ENCODE peak calls at places on chromosome 4, in six cellular contexts. E is choroid plexus epithelial cell, V is foreskin fibroblast, J is AG04450, I is nephron progenitor cell, M is lung. K is an unnamed sample.

GRCh38 chr4:14070289-14070880 is 442.9 kb upstream of the BOD1L1 start:
- DNase-seq in J (no peak), E (no peak), I (no peak), M (no peak), V (no peak), K (no peak)

GRCh38 chr4:5826437-5827107 is 66.3 kb downstream of the CRMP1 start:
- DNase-seq in E (no peak), V (no peak), I (no peak), M (no peak), J (no peak), K (no peak)

GRCh38 chr4:165600959-165601674 is 222.3 kb downstream of the CPE start:
- DNase-seq in I (no peak), E (no peak), J (no peak), M (no peak), V (no peak), K (no peak)

GRCh38 chr4:156971168-156971601 is 414 bp downstream of the PDGFC start:
- DNase-seq in I (peak), M (peak), J (no peak), E (no peak), V (no peak), K (no peak)

GRCh38 chr4:184395451-184395917 is 78.9 kb downstream of the IRF2 start:
- DNase-seq in V (no peak), I (no peak), E (no peak), J (no peak), M (no peak), K (no peak)

GRCh38 chr4:156475322-156475721 is 496.3 kb downstream of the PDGFC start:
- DNase-seq in M (no peak), E (peak), I (no peak), V (peak), J (peak), K (no peak)

GRCh38 chr4:75513529-75514130 is 573 bp downstream of the RCHY1 start:
- DNase-seq in I (no peak), E (peak), J (no peak), M (no peak), V (peak), K (peak)

GRCh38 chr4:39713691-39714090 is 15.8 kb downstream of the UBE2K start:
- DNase-seq in J (no peak), I (no peak), E (peak), M (no peak), V (peak), K (no peak)

GRCh38 chr4:13284932-13285331 is 199.2 kb downstream of the RAB28 start:
- DNase-seq in I (no peak), M (no peak), V (no peak), J (no peak), E (no peak), K (no peak)

GRCh38 chr4:30436394-30436793 is 283.8 kb upstream of the PCDH7 start:
- DNase-seq in V (no peak), I (no peak), J (no peak), E (no peak), M (no peak), K (no peak)

GRCh38 chr4:17124767-17125166 is 226.3 kb upstream of the LDB2 start:
- DNase-seq in I (no peak), E (no peak), M (no peak), V (no peak), J (no peak), K (no peak)

GRCh38 chr4:7693237-7693608 is 246.4 kb downstream of the AFAP1 start:
- DNase-seq in E (no peak), J (no peak), M (no peak), V (no peak), I (no peak), K (no peak)

GRCh38 chr4:7499661-7500060 is 64.9 kb upstream of the PSAPL1 start:
- DNase-seq in I (no peak), E (no peak), V (no peak), J (no peak), M (no peak), K (no peak)

GRCh38 chr4:144820706-144821105 is 174.8 kb downstream of the HHIP start:
- DNase-seq in V (peak), E (peak), I (no peak), M (no peak), J (no peak), K (no peak)

GRCh38 chr4:3781193-3781886 is 15.2 kb downstream of the ADRA2C start:
- DNase-seq in M (no peak), E (no peak), V (no peak), I (no peak), J (no peak), K (no peak)

GRCh38 chr4:139740531-139741041 is 75.0 kb downstream of the MGST2 start:
- DNase-seq in M (peak), J (peak), V (peak), I (no peak), E (peak), K (no peak)

GRCh38 chr4:138958519-138958918 is 57.1 kb upstream of the NOCT start:
- DNase-seq in E (no peak), I (no peak), J (no peak), M (no peak), V (no peak), K (no peak)

GRCh38 chr4:121073672-121074386 is 1.5 kb upstream of the NDNF start:
- DNase-seq in E (no peak), I (no peak), M (peak), V (no peak), J (no peak), K (no peak)

GRCh38 chr4:138235419-138235952 is 6.7 kb downstream of the SLC7A11 start:
- DNase-seq in I (no peak), J (peak), V (peak), M (no peak), E (peak), K (no peak)

GRCh38 chr4:4990857-4991540 is 28.3 kb downstream of the CYTL1 start:
- DNase-seq in E (peak), M (peak), V (peak), I (no peak), J (no peak), K (no peak)

GRCh38 chr4:24802648-24803047 is 7.3 kb downstream of the SOD3 start:
- DNase-seq in V (peak), E (no peak), I (no peak), M (no peak), J (no peak), K (no peak)

GRCh38 chr4:153931804-153932203 is 142.9 kb upstream of the SFRP2 start:
- DNase-seq in J (no peak), E (peak), M (no peak), I (no peak), V (peak), K (no peak)

GRCh38 chr4:76691767-76692689 is 205.9 kb downstream of the SOWAHB start:
- DNase-seq in J (no peak), M (no peak), I (no peak), V (peak), E (peak), K (no peak)

GRCh38 chr4:30295652-30296051 is 424.5 kb upstream of the PCDH7 start:
- DNase-seq in I (peak), J (no peak), M (no peak), V (no peak), E (no peak), K (no peak)

GRCh38 chr4:146004730-146005129 is 66.1 kb upstream of the ZNF827 start:
- DNase-seq in V (no peak), I (no peak), M (no peak), E (no peak), J (no peak), K (no peak)

GRCh38 chr4:176793060-176793605 is 411 bp upstream of the VEGFC start:
- DNase-seq in V (no peak), E (no peak), M (no peak), I (no peak), J (no peak), K (no peak)

GRCh38 chr4:119585771-119586170 is 42.8 kb downstream of the PDE5A start:
- DNase-seq in M (no peak), I (no peak), J (no peak), E (peak), V (no peak), K (no peak)

GRCh38 chr4:141411936-141412335 is 191.2 kb downstream of the ZNF330 start:
- DNase-seq in E (no peak), I (no peak), V (no peak), M (no peak), J (no peak), K (no peak)

GRCh38 chr4:177384856-177385396 is 57.3 kb downstream of the AGA start:
- DNase-seq in I (no peak), V (no peak), M (no peak), J (no peak), E (no peak), K (no peak)

GRCh38 chr4:4595252-4595651 is 53.4 kb upstream of the STX18 start:
- DNase-seq in J (no peak), E (no peak), V (no peak), M (no peak), I (no peak), K (no peak)

GRCh38 chr4:182931691-182932297 is 14.6 kb upstream of the DCTD start:
- DNase-seq in E (peak), J (no peak), M (no peak), V (peak), I (no peak), K (no peak)

GRCh38 chr4:30330894-30331652 is 389.1 kb upstream of the PCDH7 start:
- DNase-seq in V (no peak), J (no peak), I (no peak), M (no peak), E (no peak), K (no peak)

GRCh38 chr4:175346381-175346780 is 428.2 kb downstream of the ADAM29 start:
- DNase-seq in M (no peak), E (no peak), J (no peak), I (no peak), V (peak), K (no peak)

GRCh38 chr4:77232653-77233052 is 75.6 kb downstream of the CCNG2 start:
- DNase-seq in E (peak), I (no peak), V (peak), J (no peak), M (no peak), K (no peak)

GRCh38 chr4:83083925-83084475 is 30.5 kb downstream of the PLAC8 start:
- DNase-seq in J (no peak), I (no peak), V (no peak), M (no peak), E (no peak), K (peak)

GRCh38 chr4:74632634-74633033 is 161.7 kb downstream of the BTC start:
- DNase-seq in I (no peak), E (peak), V (peak), M (peak), J (peak), K (no peak)

DNA sequence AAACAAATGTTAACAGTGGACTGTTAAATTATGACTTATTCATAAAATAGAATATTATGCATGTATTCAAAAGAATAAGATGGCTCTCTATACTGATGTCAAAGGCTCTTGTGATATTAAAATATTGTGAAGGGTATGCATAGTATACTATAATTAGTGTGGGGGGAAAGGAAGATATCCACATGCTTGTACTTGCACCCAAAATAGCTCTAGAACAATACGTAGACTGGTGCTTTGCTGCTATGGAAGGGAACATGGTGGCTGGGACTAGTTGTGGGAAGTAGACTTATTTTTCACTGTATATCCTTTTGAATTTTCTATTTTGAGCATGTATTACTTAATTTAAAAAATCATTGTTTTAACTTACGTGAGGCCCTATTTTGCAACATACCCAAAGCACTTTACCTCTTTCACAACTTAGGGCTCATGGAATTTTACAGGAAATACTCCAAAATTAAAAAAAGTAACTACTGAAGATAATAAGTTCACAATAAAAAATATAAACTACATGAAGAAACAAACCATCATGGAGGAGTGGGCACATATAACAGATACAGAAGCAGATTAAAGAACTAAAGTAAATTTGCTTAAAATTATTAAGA is 7.9 kb downstream of the PGRMC2 start:
- DNase-seq in M (no peak), J (no peak), V (no peak), I (no peak), E (no peak), K (no peak)
- TF ChIP-seq CTCF in M (no peak), J (no peak), V (no peak), I (no peak), E (no peak), K (no peak)

DNA sequence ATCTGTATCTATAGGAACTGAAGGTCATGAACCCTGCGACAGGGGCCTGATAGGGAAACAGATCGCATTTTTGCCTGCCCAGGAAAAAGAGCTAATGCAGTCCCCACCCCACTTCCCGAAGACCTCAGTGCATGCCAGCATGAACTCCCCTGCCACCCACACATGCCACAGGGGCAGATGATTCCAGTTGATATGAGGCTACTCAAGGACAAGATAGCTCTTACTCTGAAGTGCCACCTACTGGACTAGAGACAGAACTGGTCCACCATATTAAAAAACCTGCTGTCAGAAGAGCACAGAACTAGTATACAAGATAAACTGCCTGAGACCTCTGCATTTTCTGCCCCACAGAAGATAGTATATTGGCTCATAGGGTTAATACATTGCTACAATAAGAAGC is 68.0 kb downstream of the YIPF7 start:
- DNase-seq in M (no peak), V (no peak), E (no peak), J (no peak), I (peak), K (no peak)
- TF ChIP-seq CTCF in M (no peak), V (no peak), E (no peak), J (no peak), I (no peak), K (no peak)

GRCh38 chr4:114373508-114373907 is 225.1 kb upstream of the UGT8 start:
- DNase-seq in M (no peak), E (no peak), J (no peak), I (no peak), V (no peak), K (no peak)

GRCh38 chr4:114383721-114384120 is 214.9 kb upstream of the UGT8 start:
- DNase-seq in J (peak), V (peak), I (no peak), M (no peak), E (peak), K (no peak)

GRCh38 chr4:114383055-114383454 is 215.6 kb upstream of the UGT8 start:
- DNase-seq in V (peak), M (no peak), J (no peak), E (no peak), I (no peak), K (no peak)

DNA sequence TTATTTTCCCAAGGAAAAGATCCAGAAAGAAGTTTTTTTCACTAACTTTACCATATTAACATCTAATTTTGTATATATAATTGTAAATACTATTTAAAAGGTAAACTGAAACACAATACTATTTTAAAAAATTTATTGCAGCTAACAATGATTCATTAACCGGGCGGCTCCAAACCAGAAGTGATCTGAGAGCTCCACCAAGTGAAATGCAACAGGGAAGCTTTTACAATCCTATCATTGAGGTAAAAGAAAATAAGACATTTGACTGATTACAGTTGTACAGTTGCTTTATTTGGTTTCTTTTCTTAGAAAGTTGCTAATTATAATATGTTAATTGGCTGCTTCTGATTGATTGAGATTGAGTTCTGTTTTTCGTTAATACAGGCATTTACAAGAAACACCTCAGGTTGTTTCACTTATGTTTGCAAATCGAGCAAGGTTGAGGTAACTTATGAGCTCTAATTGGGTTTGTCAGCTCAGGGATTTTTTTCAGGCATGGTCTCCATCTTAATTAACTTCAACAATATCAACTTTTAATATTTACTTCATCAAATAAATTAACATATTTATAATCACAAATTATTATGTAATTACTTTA is 220.2 kb upstream of the UGT8 start:
- DNase-seq in I (no peak), J (peak), E (peak), M (no peak), V (peak), K (no peak)
- TF ChIP-seq CTCF in I (no peak), J (peak), E (peak), M (no peak), V (peak), K (no peak)

DNA sequence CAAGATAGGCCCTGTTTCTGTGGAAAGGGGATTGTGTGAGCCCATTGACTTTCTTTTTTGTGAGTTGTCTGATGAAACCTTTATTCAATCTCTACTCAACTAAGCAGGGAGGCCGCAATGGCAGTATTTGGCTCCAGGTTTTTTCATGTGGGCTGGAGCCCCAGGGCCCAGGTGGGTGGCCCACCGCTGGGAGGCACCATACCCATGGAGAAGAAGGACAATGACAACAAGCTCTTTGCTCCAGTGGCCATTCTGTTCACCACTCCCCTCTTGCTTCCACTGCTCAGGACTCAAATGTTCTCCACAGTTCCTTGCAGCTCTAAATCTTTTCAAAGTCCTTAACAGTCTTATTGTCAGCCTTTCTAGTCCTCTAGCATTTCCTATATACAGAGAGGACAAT is 54.1 kb downstream of the HOPX start:
- DNase-seq in I (no peak), J (no peak), E (no peak), V (no peak), M (no peak), K (no peak)
- TF ChIP-seq CTCF in I (no peak), J (no peak), E (peak), V (no peak), M (no peak), K (no peak)

GRCh38 chr4:42578187-42578586 is 78.7 kb downstream of the ATP8A1 start:
- DNase-seq in I (no peak), M (no peak), V (no peak), E (no peak), J (no peak), K (no peak)
- TF ChIP-seq CTCF in I (no peak), M (no peak), V (no peak), E (no peak), J (no peak), K (no peak)

DNA sequence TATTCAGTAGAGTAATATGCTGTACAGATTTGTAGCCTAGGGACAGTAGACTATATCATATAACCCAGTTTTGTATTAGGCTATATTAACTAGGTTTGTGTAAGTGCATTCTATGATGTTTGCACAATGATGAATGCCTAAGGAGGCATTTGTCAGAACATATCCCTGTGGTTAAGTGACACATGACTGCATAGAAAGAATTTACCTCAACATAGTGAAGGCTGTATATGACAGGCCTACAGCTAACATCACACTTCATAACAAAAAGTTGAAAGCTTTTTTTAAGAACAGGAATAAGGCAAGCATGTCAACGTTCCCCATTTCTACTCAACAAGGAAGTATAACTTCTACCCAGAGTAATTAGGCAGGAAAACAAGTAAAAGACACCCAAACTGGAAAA is 165.9 kb upstream of the NDST4 start:
- DNase-seq in V (no peak), I (no peak), M (no peak), E (no peak), J (no peak), K (no peak)
- TF ChIP-seq CTCF in V (no peak), I (no peak), M (no peak), E (no peak), J (no peak), K (no peak)